ENCODE peak calls at places on chromosomes 4 and X, in four cellular contexts. One of them, this sample, is unnamed.

GRCh38 chr4:119646347-119647071 is 17.9 kb upstream of the PDE5A start:
- DNase-seq in trophoblast cell: no peak
- DNase-seq in H9: no peak
- DNase-seq in neuronal stem cell: no peak
- DNase-seq in this sample: no peak

GRCh38 chr4:168621806-168622589 is 125.1 kb downstream of the PALLD start:
- DNase-seq in trophoblast cell: peak; percentile 58
- DNase-seq in H9: no peak
- DNase-seq in neuronal stem cell: no peak
- DNase-seq in this sample: no peak

GRCh38 chrX:129690435-129690834 is 35.7 kb upstream of the APLN start:
- DNase-seq in trophoblast cell: no peak
- DNase-seq in H9: no peak
- DNase-seq in neuronal stem cell: no peak
- DNase-seq in this sample: no peak

GRCh38 chr4:190014771-190015537 is 12.1 kb downstream of the FRG2 start:
- DNase-seq in trophoblast cell: no peak
- DNase-seq in H9: peak; percentile 52
- DNase-seq in neuronal stem cell: no peak
- DNase-seq in this sample: peak; percentile 67

GRCh38 chr4:88107406-88108107 is 50.9 kb downstream of the ABCG2 start:
- DNase-seq in trophoblast cell: no peak
- DNase-seq in H9: no peak
- DNase-seq in neuronal stem cell: no peak
- DNase-seq in this sample: no peak

GRCh38 chr4:184267206-184267608 is 49.5 kb upstream of the ENPP6 start:
- DNase-seq in trophoblast cell: no peak
- DNase-seq in H9: peak; percentile 0
- DNase-seq in neuronal stem cell: no peak
- DNase-seq in this sample: no peak

GRCh38 chrX:54540289-54540688 is 10.3 kb downstream of the GNL3L start:
- DNase-seq in trophoblast cell: peak; percentile 28
- DNase-seq in H9: no peak
- DNase-seq in neuronal stem cell: no peak
- DNase-seq in this sample: peak; percentile 87

GRCh38 chr4:75637176-75637575 is 6.8 kb upstream of the CDKL2 start:
- DNase-seq in trophoblast cell: no peak
- DNase-seq in H9: no peak
- DNase-seq in neuronal stem cell: no peak
- DNase-seq in this sample: no peak

GRCh38 chrX:22015144-22015750 is 16.9 kb upstream of the PHEX start:
- DNase-seq in trophoblast cell: no peak
- DNase-seq in H9: no peak
- DNase-seq in neuronal stem cell: no peak
- DNase-seq in this sample: no peak

GRCh38 chr4:106587558-106587957 is 219.0 kb upstream of the GIMD1 start:
- DNase-seq in trophoblast cell: no peak
- DNase-seq in H9: no peak
- DNase-seq in neuronal stem cell: no peak
- DNase-seq in this sample: no peak

GRCh38 chr4:36348403-36348938 is 67.1 kb downstream of the DTHD1 start:
- DNase-seq in trophoblast cell: no peak
- DNase-seq in H9: no peak
- DNase-seq in neuronal stem cell: no peak
- DNase-seq in this sample: no peak

GRCh38 chrX:38929966-38930421 is 128.7 kb downstream of the MID1IP1 start:
- DNase-seq in trophoblast cell: no peak
- DNase-seq in H9: no peak
- DNase-seq in neuronal stem cell: no peak
- DNase-seq in this sample: no peak

GRCh38 chr4:86963697-86964096 is 28.9 kb downstream of the AFF1 start:
- DNase-seq in trophoblast cell: peak; percentile 66
- DNase-seq in H9: no peak
- DNase-seq in neuronal stem cell: no peak
- DNase-seq in this sample: no peak

GRCh38 chrX:65644621-65645287 is 22.7 kb upstream of the MSN start:
- DNase-seq in trophoblast cell: no peak
- DNase-seq in H9: peak; percentile 27
- DNase-seq in neuronal stem cell: no peak
- DNase-seq in this sample: peak; percentile 53

GRCh38 chr4:82948647-82949204 is 48.2 kb downstream of the THAP9 start:
- DNase-seq in trophoblast cell: no peak
- DNase-seq in H9: no peak
- DNase-seq in neuronal stem cell: no peak
- DNase-seq in this sample: no peak

GRCh38 chr4:2925931-2926860 is 37.0 kb downstream of the NOP14 start:
- DNase-seq in trophoblast cell: no peak
- DNase-seq in H9: no peak
- DNase-seq in neuronal stem cell: no peak
- DNase-seq in this sample: no peak

GRCh38 chr4:189436207-189436606 is 504.5 kb upstream of the FRG1 start:
- DNase-seq in trophoblast cell: peak; percentile 43
- DNase-seq in H9: no peak
- DNase-seq in neuronal stem cell: no peak
- DNase-seq in this sample: peak; percentile 41

GRCh38 chr4:37389369-37389765 is 144.8 kb downstream of the NWD2 start:
- DNase-seq in trophoblast cell: no peak
- DNase-seq in H9: peak; percentile 32
- DNase-seq in neuronal stem cell: no peak
- DNase-seq in this sample: peak; percentile 46

GRCh38 chrX:102154900-102155805 is 624 bp downstream of the BEX5 start:
- DNase-seq in trophoblast cell: no peak
- DNase-seq in H9: peak; percentile 26
- DNase-seq in neuronal stem cell: peak; percentile 24
- DNase-seq in this sample: peak; percentile 31

GRCh38 chrX:110212299-110212698 is 105.6 kb downstream of the AMMECR1 start:
- DNase-seq in trophoblast cell: no peak
- DNase-seq in H9: no peak
- DNase-seq in neuronal stem cell: no peak
- DNase-seq in this sample: peak; percentile 3

GRCh38 chr4:154998773-154999172 is 209.7 kb upstream of the NPY2R start:
- DNase-seq in trophoblast cell: no peak
- DNase-seq in H9: no peak
- DNase-seq in neuronal stem cell: no peak
- DNase-seq in this sample: no peak

GRCh38 chr4:85595098-85595775 is 120.3 kb downstream of the ARHGAP24 start:
- DNase-seq in trophoblast cell: no peak
- DNase-seq in H9: no peak
- DNase-seq in neuronal stem cell: no peak
- DNase-seq in this sample: no peak

GRCh38 chr4:4430492-4431195 is 43.7 kb downstream of the NSG1 start:
- DNase-seq in trophoblast cell: peak; percentile 86
- DNase-seq in H9: peak; percentile 74
- DNase-seq in neuronal stem cell: peak; percentile 43
- DNase-seq in this sample: peak; percentile 84

GRCh38 chrX:23666282-23666681 is 1.0 kb upstream of the PRDX4 start:
- DNase-seq in trophoblast cell: no peak
- DNase-seq in H9: no peak
- DNase-seq in neuronal stem cell: no peak
- DNase-seq in this sample: no peak

DNA sequence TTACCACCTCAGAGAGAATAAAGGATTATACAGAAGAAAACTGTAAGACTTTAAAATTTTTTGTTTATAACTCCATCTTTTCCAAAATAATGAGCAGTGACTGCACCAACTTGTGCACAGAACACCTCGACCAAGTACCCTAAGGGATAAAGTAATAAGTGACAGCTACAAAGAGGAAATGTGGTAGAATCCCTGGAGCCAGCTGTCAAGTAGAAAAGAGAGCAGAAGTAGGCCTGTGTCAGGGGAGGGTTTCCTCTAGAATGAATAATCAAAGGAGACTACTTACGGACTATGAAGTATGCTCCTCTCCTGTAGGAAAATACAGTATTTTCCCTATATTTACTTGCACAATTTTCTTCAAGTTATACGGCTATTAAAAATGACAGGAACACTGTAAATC is 1.2 kb downstream of the EIF1AX start:
- DNase-seq in trophoblast cell: no peak
- DNase-seq in H9: no peak
- DNase-seq in neuronal stem cell: no peak
- DNase-seq in this sample: no peak
- H3K23ac ChIP-seq in trophoblast cell: no peak overlapping the region
- H3K23ac ChIP-seq in H9: no peak overlapping the region
- H3K23ac ChIP-seq in neuronal stem cell: no peak overlapping the region
- H3K23ac ChIP-seq in this sample: no peak overlapping the region

GRCh38 chr4:122873146-122873545 is 46.5 kb downstream of the FGF2 start:
- DNase-seq in trophoblast cell: no peak
- DNase-seq in H9: no peak
- DNase-seq in neuronal stem cell: no peak
- DNase-seq in this sample: no peak

GRCh38 chr4:122874194-122874593 is 47.6 kb downstream of the FGF2 start:
- DNase-seq in trophoblast cell: peak; percentile 15
- DNase-seq in H9: no peak
- DNase-seq in neuronal stem cell: no peak
- DNase-seq in this sample: peak; percentile 59

GRCh38 chr4:122876456-122876855 is 45.9 kb downstream of the NUDT6 start:
- DNase-seq in trophoblast cell: no peak
- DNase-seq in H9: no peak
- DNase-seq in neuronal stem cell: no peak
- DNase-seq in this sample: no peak

GRCh38 chr4:122875949-122876348 is 46.4 kb downstream of the NUDT6 start:
- DNase-seq in trophoblast cell: no peak
- DNase-seq in H9: no peak
- DNase-seq in neuronal stem cell: no peak
- DNase-seq in this sample: no peak

GRCh38 chr4:122873752-122874151 is 47.1 kb downstream of the FGF2 start:
- DNase-seq in trophoblast cell: no peak
- DNase-seq in H9: no peak
- DNase-seq in neuronal stem cell: no peak
- DNase-seq in this sample: no peak
- H3K23ac ChIP-seq in trophoblast cell: no peak overlapping the region
- H3K23ac ChIP-seq in H9: no peak overlapping the region
- H3K23ac ChIP-seq in neuronal stem cell: no peak overlapping the region
- H3K23ac ChIP-seq in this sample: no peak overlapping the region

DNA sequence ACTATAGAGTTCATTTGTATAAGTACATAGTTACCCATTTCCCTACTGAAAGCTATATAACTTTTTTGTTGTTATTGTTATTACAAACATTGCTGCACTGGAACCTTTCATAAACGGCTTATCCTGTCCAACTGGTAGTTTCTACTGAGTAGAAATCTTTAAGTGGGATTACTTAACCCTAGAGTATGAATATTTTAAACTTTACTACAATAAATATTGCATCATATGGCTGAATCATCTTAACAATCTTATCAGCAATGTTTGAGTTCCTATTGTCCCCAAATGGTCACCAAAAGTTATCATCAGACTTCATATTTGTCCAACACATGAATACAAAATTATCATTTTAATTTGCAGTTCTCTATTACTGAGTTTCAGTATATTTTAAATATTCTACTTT is 40.5 kb downstream of the LCORL start:
- DNase-seq in trophoblast cell: no peak
- DNase-seq in H9: no peak
- DNase-seq in neuronal stem cell: no peak
- DNase-seq in this sample: no peak
- H3K23ac ChIP-seq in trophoblast cell: no peak overlapping the region
- H3K23ac ChIP-seq in H9: no peak overlapping the region
- H3K23ac ChIP-seq in neuronal stem cell: no peak overlapping the region
- H3K23ac ChIP-seq in this sample: no peak overlapping the region

GRCh38 chrX:103417933-103418332 is 41.6 kb downstream of the BEX3 start:
- DNase-seq in trophoblast cell: no peak
- DNase-seq in H9: no peak
- DNase-seq in neuronal stem cell: no peak
- DNase-seq in this sample: no peak
- H3K23ac ChIP-seq in trophoblast cell: no peak overlapping the region
- H3K23ac ChIP-seq in H9: no peak overlapping the region
- H3K23ac ChIP-seq in neuronal stem cell: no peak overlapping the region
- H3K23ac ChIP-seq in this sample: no peak overlapping the region

DNA sequence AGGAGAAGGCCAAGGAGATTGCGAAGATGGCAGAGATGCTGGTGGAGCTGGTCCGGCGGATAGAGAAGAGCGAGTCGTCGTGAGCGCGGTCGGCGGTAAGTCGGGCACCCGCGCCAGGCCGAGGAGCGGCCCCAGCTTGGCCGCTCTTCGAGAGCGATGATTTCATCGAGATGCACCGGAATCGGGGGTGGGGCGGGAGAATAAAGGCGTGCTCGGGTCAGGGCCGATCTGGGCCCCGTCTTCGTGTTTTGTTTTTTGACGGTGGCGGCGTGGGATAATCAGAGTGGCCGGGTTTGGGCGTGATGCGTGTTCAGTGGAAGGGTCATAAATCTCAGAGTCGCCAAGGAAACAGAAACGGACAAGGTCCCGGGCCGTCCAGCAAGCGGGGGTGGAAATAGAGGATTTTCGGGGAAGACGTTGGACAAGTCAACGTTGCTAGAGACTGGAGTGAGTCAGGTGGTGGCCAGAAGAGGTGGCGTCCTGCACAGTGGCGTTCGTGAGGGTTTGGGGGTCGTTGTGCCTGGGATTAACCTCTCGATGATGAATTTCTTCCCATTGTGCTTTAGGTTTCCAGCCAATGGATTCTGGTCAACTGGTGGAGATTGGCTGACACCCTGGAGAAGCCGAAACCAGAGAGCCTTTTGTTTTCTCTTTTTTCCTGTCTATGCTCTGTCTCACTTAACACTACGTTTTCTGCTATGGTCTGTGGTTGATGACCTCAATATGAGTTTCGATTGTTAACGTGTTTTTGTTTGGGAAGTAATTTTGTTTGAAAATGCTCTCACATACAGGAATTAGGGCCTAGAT is 882 bp downstream of the MRFAP1 start:
- DNase-seq in trophoblast cell: no peak
- DNase-seq in H9: no peak
- DNase-seq in neuronal stem cell: no peak
- DNase-seq in this sample: peak; percentile 53
- H3K23ac ChIP-seq in trophoblast cell: peak overlapping the region; percentile 31
- H3K23ac ChIP-seq in H9: no peak overlapping the region
- H3K23ac ChIP-seq in neuronal stem cell: no peak overlapping the region
- H3K23ac ChIP-seq in this sample: no peak overlapping the region

DNA sequence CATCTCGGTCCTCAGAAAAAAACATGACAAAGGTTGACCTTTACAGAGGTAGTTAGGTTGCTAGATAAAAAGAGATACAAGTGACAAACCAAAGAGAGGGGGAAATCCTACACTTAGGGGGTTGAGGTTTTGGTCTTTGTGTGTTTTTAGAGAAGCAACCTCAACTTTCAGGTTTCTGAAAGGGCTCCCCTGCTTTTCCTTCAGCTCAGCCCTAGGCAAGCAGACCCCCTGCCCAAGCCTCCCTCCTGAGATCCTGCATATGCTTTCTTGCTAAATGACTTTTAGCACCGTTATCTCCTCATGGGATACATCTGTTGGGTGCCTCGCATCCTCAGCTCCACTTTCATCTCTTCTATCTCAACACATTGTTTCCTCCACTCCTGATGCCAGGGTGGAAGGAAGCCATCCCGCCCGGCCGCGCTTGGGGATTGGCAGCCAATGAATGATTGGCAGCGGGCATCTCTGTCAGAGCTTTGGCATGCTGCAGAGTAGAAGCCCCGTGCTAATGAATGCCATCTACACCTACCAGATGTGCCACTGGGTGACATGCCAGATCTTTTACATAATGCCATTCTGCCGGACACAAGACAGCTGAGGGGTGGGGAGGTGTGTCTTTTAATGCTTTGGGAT is 15.0 kb upstream of the PRDM8 start:
- DNase-seq in trophoblast cell: no peak
- DNase-seq in H9: no peak
- DNase-seq in neuronal stem cell: no peak
- DNase-seq in this sample: peak; percentile 40
- H3K23ac ChIP-seq in trophoblast cell: no peak overlapping the region
- H3K23ac ChIP-seq in H9: no peak overlapping the region
- H3K23ac ChIP-seq in neuronal stem cell: no peak overlapping the region
- H3K23ac ChIP-seq in this sample: no peak overlapping the region